ENCODE peak calls at places on chromosomes 7 and 10, in seven cellular contexts. H, D, V, L, E, R and K are unnamed samples. For H3K9me3, the result is how much of the 10 kb centered on the place peaks cover.

GRCh38 chr10:19946791-19947190 is 130.6 kb downstream of the PLXDC2 start:
- DNase-seq in E (no peak), D (no peak), H (no peak), V (no peak), R (no peak), L (no peak), K (no peak)

GRCh38 chr7:139771001-139771956 is 6.5 kb downstream of the HIPK2 start:
- DNase-seq in D (no peak), E (no peak), H (no peak), R (no peak), V (no peak), L (no peak), K (no peak)

GRCh38 chr7:4093492-4093891 is 588.6 kb upstream of the FOXK1 start:
- DNase-seq in V (no peak), L (no peak), R (no peak), D (no peak), H (no peak), E (no peak), K (no peak)

GRCh38 chr10:17250736-17251135 is 22.7 kb downstream of the VIM start:
- DNase-seq in V (no peak), R (no peak), D (no peak), H (no peak), L (no peak), E (no peak), K (no peak)

GRCh38 chr7:82594665-82595064 is 151.1 kb upstream of the CACNA2D1 start:
- DNase-seq in V (no peak), R (no peak), E (no peak), D (no peak), H (no peak), L (no peak), K (no peak)

GRCh38 chr10:120941468-120941867 is 90.3 kb downstream of the WDR11 start:
- DNase-seq in V (no peak), D (no peak), E (no peak), L (no peak), R (no peak), H (no peak), K (no peak)

GRCh38 chr7:27619492-27619891 is 43.2 kb downstream of the HIBADH start:
- DNase-seq in D (no peak), V (no peak), R (no peak), E (no peak), H (no peak), L (no peak), K (no peak)

GRCh38 chr10:12389154-12389734 is 39.9 kb downstream of the CAMK1D start:
- DNase-seq in L (no peak), H (no peak), R (no peak), V (no peak), D (no peak), E (peak), K (no peak)

GRCh38 chr7:142859829-142860228 is 5.0 kb downstream of the EPHB6 start:
- DNase-seq in E (no peak), H (no peak), R (no peak), D (no peak), V (no peak), L (no peak), K (no peak)

GRCh38 chr10:120719333-120719732 is 131.8 kb upstream of the WDR11 start:
- DNase-seq in E (no peak), L (no peak), R (no peak), V (no peak), D (no peak), H (no peak), K (no peak)

GRCh38 chr7:71244023-71244422 is 112.1 kb downstream of the GALNT17 start:
- DNase-seq in V (no peak), L (no peak), D (no peak), R (no peak), H (no peak), E (no peak), K (no peak)

GRCh38 chr7:69651101-69651590 is 52.9 kb downstream of the AUTS2 start:
- DNase-seq in D (no peak), L (peak), H (no peak), V (no peak), E (no peak), R (no peak), K (no peak)

GRCh38 chr10:11505636-11506035 is 105.8 kb downstream of the USP6NL start:
- DNase-seq in V (no peak), R (no peak), D (no peak), L (no peak), E (no peak), H (no peak), K (no peak)

GRCh38 chr10:27744478-27745379 is 890 bp downstream of the MKX start:
- DNase-seq in R (peak), L (no peak), D (no peak), V (no peak), E (peak), H (peak), K (no peak)

GRCh38 chr10:118504044-118504944 is 91.2 kb downstream of the PRLHR start:
- DNase-seq in L (no peak), E (no peak), V (no peak), H (no peak), D (no peak), R (no peak), K (no peak)

GRCh38 chr10:6416892-6417512 is 163.1 kb downstream of the PRKCQ start:
- DNase-seq in L (no peak), D (no peak), E (no peak), H (no peak), R (no peak), V (no peak), K (no peak)

GRCh38 chr7:28355553-28356319 is 56.6 kb upstream of the CREB5 start:
- DNase-seq in L (peak), D (no peak), R (no peak), E (no peak), H (no peak), V (no peak), K (no peak)

GRCh38 chr10:4532467-4532866 is 293.5 kb upstream of the AKR1E2 start:
- DNase-seq in L (no peak), R (no peak), H (no peak), E (no peak), V (no peak), D (no peak), K (no peak)

GRCh38 chr7:46283852-46284251 is 362.8 kb upstream of the IGFBP3 start:
- DNase-seq in R (no peak), V (no peak), D (no peak), L (no peak), H (no peak), E (no peak), K (no peak)

GRCh38 chr7:90720970-90721768 is 125.0 kb downstream of the CDK14 start:
- DNase-seq in V (no peak), L (no peak), E (peak), R (no peak), H (no peak), D (no peak), K (no peak)

GRCh38 chr10:13708256-13708990 is 121.7 kb downstream of the PRPF18 start:
- DNase-seq in H (no peak), R (no peak), D (no peak), V (no peak), E (no peak), L (no peak), K (no peak)

GRCh38 chr7:92932450-92932849 is 96.1 kb upstream of the CDK6 start:
- DNase-seq in E (no peak), R (no peak), H (no peak), L (no peak), D (no peak), V (no peak), K (no peak)

GRCh38 chr7:106872763-106873162 is 7.7 kb downstream of the PIK3CG start:
- DNase-seq in D (no peak), H (no peak), V (no peak), R (no peak), E (no peak), L (no peak), K (no peak)

GRCh38 chr10:15220426-15220825 is 51.9 kb upstream of the NMT2 start:
- DNase-seq in E (no peak), R (no peak), H (no peak), V (no peak), L (no peak), D (no peak), K (no peak)

GRCh38 chr7:106757846-106758245 is 96.9 kb upstream of the CCDC71L start:
- DNase-seq in R (no peak), E (no peak), L (no peak), V (no peak), D (no peak), H (no peak), K (no peak)

GRCh38 chr7:25359471-25360059 is 131.3 kb upstream of the NPVF start:
- DNase-seq in D (no peak), E (no peak), V (no peak), R (no peak), H (no peak), L (no peak), K (no peak)

GRCh38 chr10:43255644-43256431 is 11.0 kb downstream of the RASGEF1A start:
- DNase-seq in R (peak), L (peak), D (peak), E (peak), H (peak), V (no peak), K (peak)

GRCh38 chr7:106110238-106110560 is 1.9 kb downstream of the SYPL1 start:
- DNase-seq in E (no peak), V (no peak), L (no peak), R (no peak), D (no peak), H (no peak), K (no peak)

GRCh38 chr7:102472126-102473041 is 6.3 kb downstream of the POLR2J start:
- DNase-seq in L (no peak), R (peak), D (peak), V (no peak), E (no peak), H (peak), K (no peak)

GRCh38 chr7:29281782-29282541 is 87.4 kb downstream of the CHN2 start:
- DNase-seq in L (no peak), D (no peak), R (no peak), E (no peak), V (no peak), H (no peak), K (no peak)

GRCh38 chr10:27454837-27455236 is 49.3 kb upstream of the RAB18 start:
- DNase-seq in V (no peak), H (no peak), D (no peak), R (no peak), E (no peak), L (no peak), K (no peak)

GRCh38 chr10:71378341-71379117 is 18.2 kb upstream of the CDH23 start:
- DNase-seq in R (no peak), V (no peak), D (no peak), H (no peak), L (no peak), E (no peak), K (no peak)

GRCh38 chr10:115649217-115649616 is 556.1 kb downstream of the ATRNL1 start:
- DNase-seq in H (no peak), E (no peak), D (no peak), L (no peak), R (no peak), V (no peak), K (no peak)

GRCh38 chr7:43193905-43194304 is 81.5 kb downstream of the HECW1 start:
- DNase-seq in L (no peak), R (no peak), D (no peak), V (no peak), H (no peak), E (no peak), K (no peak)

GRCh38 chr10:91643700-91644099 is 10.8 kb upstream of the PPP1R3C start:
- DNase-seq in V (no peak), D (no peak), E (peak), R (no peak), H (no peak), L (no peak), K (no peak)

GRCh38 chr7:48390381-48391327 is 219.4 kb downstream of the ABCA13 start:
- DNase-seq in D (no peak), E (no peak), V (no peak), H (no peak), L (peak), R (no peak), K (no peak)

GRCh38 chr10:95326396-95326795 is 35.6 kb upstream of the PDLIM1 start:
- DNase-seq in L (no peak), V (no peak), H (no peak), E (no peak), R (no peak), D (no peak), K (no peak)
- H3K9me3 ChIP-seq in L (under half), V (under half), H (under half), E (under half), R (under half), D (under half), K (under half)

GRCh38 chr10:22022257-22023051 is 18.9 kb upstream of the DNAJC1 start:
- DNase-seq in D (peak), R (peak), L (no peak), V (peak), H (no peak), E (no peak), K (peak)

GRCh38 chr10:22026287-22026686 is 22.8 kb upstream of the DNAJC1 start:
- DNase-seq in R (no peak), H (no peak), E (no peak), D (no peak), L (no peak), V (no peak), K (no peak)

GRCh38 chr10:22027666-22028238 is 24.2 kb upstream of the DNAJC1 start:
- DNase-seq in H (no peak), V (no peak), L (no peak), D (no peak), R (no peak), E (no peak), K (no peak)

GRCh38 chr10:22023508-22023907 is 20.0 kb upstream of the DNAJC1 start:
- DNase-seq in D (no peak), V (no peak), R (no peak), E (no peak), H (no peak), L (no peak), K (no peak)
- H3K9me3 ChIP-seq in D (under half), V (under half), R (under half), E (under half), H (under half), L (under half), K (under half)

GRCh38 chr10:18566177-18566576 is 85.2 kb downstream of the NSUN6 start:
- DNase-seq in R (no peak), H (no peak), L (no peak), E (no peak), D (no peak), V (no peak), K (no peak)
- H3K9me3 ChIP-seq in R (under half), H (under half), L (under half), E (under half), D (under half), V (under half), K (under half)

GRCh38 chr10:129725011-129725410 is 239.1 kb downstream of the EBF3 start:
- DNase-seq in D (no peak), E (no peak), R (no peak), L (no peak), H (no peak), V (no peak), K (no peak)
- H3K9me3 ChIP-seq in D (under half), E (under half), R (under half), L (under half), H (under half), V (under half), K (under half)

DNA sequence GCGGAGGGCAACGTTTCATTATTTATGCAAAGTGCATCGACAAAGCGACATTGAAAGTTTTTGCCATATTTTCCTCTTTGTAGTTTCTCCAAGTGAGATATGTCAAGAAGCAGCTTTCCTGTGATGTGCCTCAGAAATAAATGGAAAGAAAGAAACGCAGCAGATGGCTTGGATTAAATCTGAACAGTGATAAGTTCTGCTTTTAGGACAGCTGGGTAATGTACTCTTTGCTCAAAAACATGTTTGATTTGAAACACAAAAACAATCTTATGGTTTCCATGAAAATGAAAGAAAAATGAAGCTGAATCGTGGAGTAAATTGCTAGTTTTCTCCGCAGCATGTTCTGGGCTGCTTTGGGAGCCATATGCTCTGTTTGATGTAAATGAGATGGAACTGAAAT is 166.2 kb downstream of the PTPRN2 start:
- DNase-seq in V (no peak), R (no peak), L (no peak), H (no peak), E (no peak), D (no peak), K (no peak)
- H3K9me3 ChIP-seq in V (under half), R (under half), L (under half), H (under half), E (under half), D (under half), K (under half)

GRCh38 chr10:1595242-1595600 is 142.1 kb downstream of the ADARB2 start:
- DNase-seq in D (no peak), V (no peak), H (no peak), L (no peak), R (no peak), E (no peak), K (no peak)

GRCh38 chr10:1594372-1595241 is 142.7 kb downstream of the ADARB2 start:
- DNase-seq in D (no peak), V (no peak), H (no peak), E (no peak), R (no peak), L (no peak), K (no peak)

GRCh38 chr10:1596482-1596881 is 140.8 kb downstream of the ADARB2 start:
- DNase-seq in E (no peak), H (no peak), L (no peak), D (no peak), R (no peak), V (no peak), K (no peak)

GRCh38 chr10:1597370-1598146 is 139.8 kb downstream of the ADARB2 start:
- DNase-seq in R (no peak), D (no peak), E (no peak), V (no peak), H (no peak), L (no peak), K (no peak)

DNA sequence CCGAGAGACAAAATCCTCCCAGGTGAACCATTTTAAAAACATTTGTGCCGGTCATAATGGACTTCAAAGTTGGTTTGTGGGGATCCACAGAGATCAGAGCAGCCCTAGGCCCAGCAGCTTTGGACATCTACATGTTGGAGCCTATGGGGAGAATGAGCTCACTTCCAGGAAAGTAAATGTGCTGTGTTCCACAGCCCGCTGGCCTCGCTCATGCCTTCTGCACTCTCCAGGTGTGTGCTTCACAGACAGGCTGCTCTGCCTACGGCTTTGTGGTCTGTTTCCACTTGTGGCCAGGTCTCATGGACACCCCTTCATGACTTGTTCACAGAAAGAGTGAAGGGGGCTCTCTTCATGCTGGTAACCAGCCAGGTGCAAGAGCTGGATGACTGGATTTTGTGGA is 141.6 kb downstream of the ADARB2 start:
- DNase-seq in H (no peak), V (no peak), D (no peak), E (no peak), L (no peak), R (no peak), K (no peak)
- H3K9me3 ChIP-seq in H (under half), V (under half), D (under half), E (under half), L (under half), R (under half), K (under half)